ENCODE peak calls at places on chromosome 5, in seven cellular contexts. X is nephron progenitor cell, G is natural killer cell, F is NCI-H1105, Q is dorsolateral prefrontal cortex, W is right atrium auricular region, U is GM23248. K is an unnamed sample.

GRCh38 chr5:56264417-56265025 is 31.4 kb upstream of the ANKRD55 start:
- DNase-seq in X (peak), G (no peak), F (no peak), Q (no peak), W (no peak), U (peak), K (no peak)

GRCh38 chr5:134877159-134877558 is 3.0 kb downstream of the TXNDC15 start:
- DNase-seq in X (no peak), G (no peak), F (no peak), Q (no peak), W (no peak), U (no peak), K (no peak)

GRCh38 chr5:15794117-15794985 is 294.4 kb downstream of the FBXL7 start:
- DNase-seq in X (no peak), G (no peak), F (no peak), Q (no peak), W (no peak), U (peak), K (no peak)

GRCh38 chr5:171395042-171395441 is 7.4 kb downstream of the NPM1 start:
- DNase-seq in X (no peak), G (no peak), F (no peak), Q (no peak), W (no peak), U (no peak), K (no peak)

GRCh38 chr5:96940586-96940985 is 4.7 kb downstream of the LNPEP start:
- DNase-seq in X (no peak), G (no peak), F (no peak), Q (no peak), W (no peak), U (peak), K (no peak)

GRCh38 chr5:38403407-38403806 is 145.0 kb downstream of the EGFLAM start:
- DNase-seq in X (no peak), G (no peak), F (no peak), Q (no peak), W (no peak), U (no peak), K (no peak)

GRCh38 chr5:113117543-113118110 is 141.0 kb downstream of the DCP2 start:
- DNase-seq in X (no peak), G (no peak), F (no peak), Q (no peak), W (no peak), U (no peak), K (no peak)

GRCh38 chr5:1786621-1787471 is 12.8 kb downstream of the MRPL36 start:
- DNase-seq in X (no peak), G (no peak), F (no peak), Q (peak), W (no peak), U (no peak), K (peak)

GRCh38 chr5:84791730-84792129 is 407.1 kb upstream of the EDIL3 start:
- DNase-seq in X (no peak), G (no peak), F (no peak), Q (no peak), W (no peak), U (no peak), K (no peak)

GRCh38 chr5:65801332-65801731 is 79.3 kb downstream of the NLN start:
- DNase-seq in X (no peak), G (no peak), F (no peak), Q (no peak), W (no peak), U (peak), K (no peak)

GRCh38 chr5:125142439-125142838 is 396.0 kb upstream of the ZNF608 start:
- DNase-seq in X (no peak), G (no peak), F (no peak), Q (no peak), W (no peak), U (peak), K (no peak)

K was measured in CD14-positive monocyte.